ENCODE peak calls at places on chromosomes 5 and 9, in six cellular contexts. H is PC-3, N is SK-N-SH, M is GM23248, I is GM23338, W is hepatocyte. E is an unnamed sample.

GRCh38 chr9:72129271-72130156 is 19.7 kb upstream of the GDA start:
- DNase-seq in I (no peak), M (peak), H (no peak), N (no peak), W (peak), E (no peak)

GRCh38 chr9:16720386-16720785 is 150.1 kb downstream of the BNC2 start:
- DNase-seq in N (no peak), I (no peak), W (no peak), H (peak), M (peak), E (no peak)

GRCh38 chr9:12719431-12719830 is 26.2 kb downstream of the TYRP1 start:
- DNase-seq in H (peak), M (peak), N (peak), W (peak), I (peak), E (peak)

GRCh38 chr5:17190242-17190778 is 27.1 kb upstream of the BASP1 start:
- DNase-seq in N (peak), M (peak), H (peak), I (peak), W (peak), E (peak)

GRCh38 chr5:61823796-61824195 is 482.2 kb upstream of the KIF2A start:
- DNase-seq in W (no peak), I (no peak), H (no peak), M (no peak), N (no peak), E (no peak)

GRCh38 chr5:33334829-33335228 is 105.9 kb upstream of the TARS1 start:
- DNase-seq in I (no peak), H (no peak), W (no peak), M (no peak), N (no peak), E (no peak)

GRCh38 chr9:5714501-5715401 is 85.8 kb downstream of the RIC1 start:
- DNase-seq in N (no peak), W (peak), I (peak), M (peak), H (peak), E (peak)

GRCh38 chr5:81789033-81789432 is 38.1 kb upstream of the SSBP2 start:
- DNase-seq in W (peak), I (no peak), M (peak), H (peak), N (no peak), E (no peak)

GRCh38 chr9:34206561-34206960 is 27.7 kb downstream of the UBAP1 start:
- DNase-seq in N (no peak), I (no peak), M (no peak), H (no peak), W (no peak), E (no peak)

GRCh38 chr5:112703866-112704820 is 33.5 kb upstream of the APC start:
- DNase-seq in I (no peak), M (peak), W (peak), N (no peak), H (peak), E (no peak)

GRCh38 chr9:94950733-94951590 is 224.5 kb downstream of the AOPEP start:
- DNase-seq in M (peak), H (no peak), I (no peak), N (no peak), W (no peak), E (no peak)

GRCh38 chr5:118984602-118985001 is 3.7 kb downstream of the DTWD2 start:
- DNase-seq in W (no peak), M (peak), N (no peak), I (no peak), H (peak), E (no peak)

GRCh38 chr5:172764861-172765765 is 5.9 kb downstream of the DUSP1 start:
- DNase-seq in N (peak), H (peak), W (peak), M (peak), I (peak), E (peak)

GRCh38 chr5:39079147-39079546 is 4.9 kb upstream of the RICTOR start:
- DNase-seq in H (no peak), N (no peak), M (no peak), I (no peak), W (no peak), E (no peak)

GRCh38 chr9:121483049-121483448 is 16.6 kb downstream of the GGTA1 start:
- DNase-seq in N (no peak), H (no peak), M (no peak), W (peak), I (no peak), E (no peak)

GRCh38 chr9:22241024-22241423 is 205.6 kb upstream of the DMRTA1 start:
- DNase-seq in I (no peak), H (no peak), M (no peak), W (no peak), N (no peak), E (no peak)

GRCh38 chr5:116358015-116358523 is 216.6 kb downstream of the SEMA6A start:
- DNase-seq in N (no peak), I (no peak), M (no peak), W (no peak), H (no peak), E (no peak)

GRCh38 chr9:27634879-27635278 is 61.6 kb upstream of the C9orf72 start:
- DNase-seq in H (no peak), W (no peak), N (no peak), M (no peak), I (no peak), E (no peak)

GRCh38 chr5:160467555-160468418 is 46.1 kb downstream of the PTTG1 start:
- DNase-seq in W (peak), N (peak), M (peak), H (peak), I (peak), E (no peak)

GRCh38 chr9:115674091-115674490 is 479.5 kb upstream of the PAPPA start:
- DNase-seq in W (no peak), N (no peak), H (no peak), M (peak), I (no peak), E (no peak)

GRCh38 chr5:72648511-72648910 is 141.3 kb upstream of the ZNF366 start:
- DNase-seq in W (no peak), N (no peak), H (peak), M (peak), I (no peak), E (no peak)

GRCh38 chr5:139658928-139659667 is 10.9 kb downstream of the CXXC5 start:
- DNase-seq in I (peak), W (peak), M (peak), N (no peak), H (peak), E (no peak)

GRCh38 chr9:2800385-2801179 is 43.3 kb downstream of the PUM3 start:
- DNase-seq in M (peak), H (no peak), N (peak), W (peak), I (no peak), E (no peak)

GRCh38 chr9:125437771-125438221 is 176.2 kb downstream of the GAPVD1 start:
- DNase-seq in H (no peak), W (no peak), I (no peak), N (no peak), M (no peak), E (no peak)

GRCh38 chr9:70081120-70081495 is 37.5 kb downstream of the MAMDC2 start:
- DNase-seq in W (no peak), N (no peak), M (peak), I (no peak), H (peak), E (no peak)

GRCh38 chr9:135039916-135040645 is 47.4 kb upstream of the OLFM1 start:
- DNase-seq in W (no peak), H (no peak), M (no peak), I (no peak), N (no peak), E (no peak)

GRCh38 chr9:128162215-128163026 is 2.4 kb downstream of the BBLN start:
- DNase-seq in W (no peak), I (no peak), M (peak), N (no peak), H (peak), E (no peak)

GRCh38 chr5:154197801-154198461 is 7.4 kb downstream of the GALNT10 start:
- DNase-seq in W (no peak), I (no peak), N (no peak), M (peak), H (peak), E (no peak)

GRCh38 chr5:119357815-119358559 is 2.2 kb downstream of the TNFAIP8 start:
- DNase-seq in M (no peak), H (no peak), I (no peak), W (no peak), N (no peak), E (no peak)

GRCh38 chr9:5263568-5264218 is 32.5 kb downstream of the INSL4 start:
- DNase-seq in M (peak), N (no peak), I (peak), H (peak), W (peak), E (peak)

GRCh38 chr9:134372621-134373267 is 46.5 kb downstream of the RXRA start:
- DNase-seq in I (no peak), N (no peak), W (no peak), H (no peak), M (peak), E (no peak)

GRCh38 chr5:90557391-90557790 is 1.2 kb upstream of the ADGRV1 start:
- DNase-seq in W (no peak), I (peak), H (peak), N (no peak), M (no peak), E (no peak)

GRCh38 chr5:3537942-3538341 is 57.7 kb upstream of the IRX1 start:
- DNase-seq in H (no peak), N (no peak), I (no peak), W (no peak), M (no peak), E (no peak)

GRCh38 chr9:126591922-126592321 is 21.8 kb upstream of the LMX1B start:
- DNase-seq in I (no peak), M (no peak), W (no peak), N (no peak), H (no peak), E (no peak)

GRCh38 chr5:72920690-72921089 is 35.2 kb upstream of the FCHO2 start:
- DNase-seq in M (peak), W (no peak), H (peak), I (peak), N (no peak), E (peak)

GRCh38 chr9:91825422-91825821 is 124.6 kb downstream of the ROR2 start:
- DNase-seq in I (no peak), H (peak), W (no peak), M (peak), N (no peak), E (no peak)

GRCh38 chr9:31104249-31104648 is 1280.2 kb upstream of the ACO1 start:
- DNase-seq in N (no peak), I (no peak), H (no peak), W (no peak), M (no peak), E (no peak)

GRCh38 chr9:124791106-124791505 is 14.2 kb downstream of the OLFML2A start:
- DNase-seq in W (no peak), M (no peak), I (no peak), N (no peak), H (no peak), E (no peak)

GRCh38 chr9:17057729-17058128 is 77.1 kb upstream of the CNTLN start:
- DNase-seq in N (no peak), I (no peak), W (no peak), H (no peak), M (no peak), E (no peak)

GRCh38 chr5:30765227-30765626 is 428.3 kb upstream of the CDH6 start:
- DNase-seq in M (peak), W (no peak), N (no peak), I (no peak), H (peak), E (no peak)

DNA sequence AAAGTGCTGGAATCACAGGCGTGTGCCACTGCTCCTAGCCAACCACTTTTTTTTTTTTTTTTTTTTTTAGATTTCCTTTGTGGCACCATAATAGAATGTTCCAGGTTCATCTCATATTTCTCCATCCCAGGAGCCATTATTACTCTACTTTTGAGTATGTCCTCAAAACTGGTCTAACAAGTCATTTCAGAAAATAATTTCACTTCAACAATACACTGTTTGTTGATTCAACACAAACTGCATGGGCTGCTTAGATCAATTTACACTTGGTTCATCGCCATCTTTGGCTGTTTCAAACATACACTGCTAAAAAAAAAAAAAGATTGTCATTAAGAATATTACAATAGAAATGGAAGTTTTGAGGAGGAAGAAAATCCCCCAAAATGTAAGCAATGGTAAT is 57.9 kb downstream of the CSNK1A1 start:
- DNase-seq in I (no peak), W (no peak), M (no peak), N (no peak), H (peak), E (no peak)
- TF ChIP-seq EZH2phosphoT487 in I (no peak), W (no peak), M (no peak), N (no peak), H (no peak), E (no peak)

DNA sequence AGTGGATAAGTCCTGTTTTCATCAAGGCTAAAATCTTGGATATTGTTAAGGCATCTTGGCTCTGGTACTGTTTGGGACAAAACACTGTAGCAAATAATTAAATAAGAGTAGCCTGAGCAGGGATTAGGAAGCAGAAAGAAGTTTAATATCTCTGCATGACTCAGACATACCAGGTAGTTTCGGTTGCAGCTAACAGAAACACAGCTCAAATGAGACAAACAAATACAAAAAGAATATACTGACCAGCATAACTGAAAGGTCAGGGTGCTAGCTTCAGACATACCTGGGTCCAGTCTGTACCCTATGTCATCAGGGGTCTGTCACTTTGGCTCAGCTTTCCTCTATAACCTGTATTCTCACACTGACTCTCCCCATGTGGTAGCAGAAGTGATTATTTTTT is 156.4 kb upstream of the MAP3K1 start:
- DNase-seq in I (no peak), W (no peak), N (no peak), H (peak), M (no peak), E (no peak)
- TF ChIP-seq EZH2phosphoT487 in I (no peak), W (no peak), N (no peak), H (no peak), M (no peak), E (no peak)

GRCh38 chr5:141001854-141002666 is 35.8 kb downstream of the PCDHAC2 start:
- DNase-seq in M (peak), I (peak), H (peak), W (peak), N (peak), E (peak)
- TF ChIP-seq EZH2phosphoT487 in M (no peak), I (no peak), H (no peak), W (no peak), N (no peak), E (no peak)

DNA sequence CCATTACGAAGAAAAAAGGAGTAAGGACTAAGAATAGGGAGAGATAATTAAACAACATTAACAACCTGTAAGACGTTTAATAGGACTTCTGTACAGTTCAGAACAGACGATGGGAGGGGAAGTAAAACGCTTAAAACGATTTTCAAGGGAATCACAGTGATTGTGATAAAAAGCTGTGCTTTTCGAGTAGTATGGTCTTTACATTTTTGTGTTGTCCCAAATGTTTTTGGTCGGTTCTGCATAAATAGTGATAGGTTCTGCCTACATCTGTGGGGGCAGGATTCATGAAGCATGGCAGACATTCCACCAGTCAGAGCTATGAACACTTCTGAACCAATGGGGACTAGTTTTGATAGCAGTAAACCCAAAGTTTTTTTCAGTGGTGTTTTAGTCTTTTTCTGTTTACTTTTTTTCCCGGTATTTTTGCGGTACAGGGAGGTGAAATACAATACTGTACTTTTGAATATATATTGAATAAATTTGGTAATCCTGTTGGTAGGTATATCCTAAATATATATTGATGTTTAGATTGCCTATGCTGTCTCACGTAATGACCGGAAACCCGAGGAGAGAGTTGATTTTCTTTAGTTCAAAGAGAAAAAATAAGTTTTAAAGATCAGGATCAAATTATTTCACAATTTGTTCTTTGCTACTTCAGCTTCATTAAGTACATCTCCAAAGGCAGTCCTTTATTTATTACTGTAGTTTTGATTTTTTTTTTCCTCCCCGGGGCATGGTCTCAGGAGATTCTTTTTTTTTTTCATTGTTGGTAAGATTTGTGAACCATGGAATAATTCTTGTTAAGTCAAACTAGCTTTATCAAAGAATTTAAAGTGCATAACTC is 1.3 kb downstream of the ERBIN start:
- DNase-seq in M (peak), W (peak), I (peak), N (peak), H (peak), E (no peak)
- TF ChIP-seq EZH2phosphoT487 in M (no peak), W (no peak), I (no peak), N (no peak), H (no peak), E (no peak)

GRCh38 chr5:170289749-170290148 is 7.8 kb downstream of the LCP2 start:
- DNase-seq in I (no peak), W (no peak), N (no peak), H (no peak), M (no peak), E (no peak)
- TF ChIP-seq EZH2phosphoT487 in I (no peak), W (no peak), N (no peak), H (no peak), M (no peak), E (no peak)

GRCh38 chr5:134446938-134447337 is 35.3 kb upstream of the CDKN2AIPNL start:
- DNase-seq in M (no peak), H (no peak), N (no peak), I (peak), W (peak), E (no peak)

GRCh38 chr5:134450374-134450773 is 38.7 kb upstream of the CDKN2AIPNL start:
- DNase-seq in W (no peak), N (no peak), M (no peak), I (no peak), H (no peak), E (no peak)

GRCh38 chr5:134447815-134448520 is 36.3 kb upstream of the CDKN2AIPNL start:
- DNase-seq in H (no peak), I (no peak), N (no peak), M (no peak), W (no peak), E (no peak)

GRCh38 chr5:134451618-134452505 is 40.2 kb upstream of the CDKN2AIPNL start:
- DNase-seq in M (peak), W (peak), H (peak), N (no peak), I (no peak), E (no peak)

DNA sequence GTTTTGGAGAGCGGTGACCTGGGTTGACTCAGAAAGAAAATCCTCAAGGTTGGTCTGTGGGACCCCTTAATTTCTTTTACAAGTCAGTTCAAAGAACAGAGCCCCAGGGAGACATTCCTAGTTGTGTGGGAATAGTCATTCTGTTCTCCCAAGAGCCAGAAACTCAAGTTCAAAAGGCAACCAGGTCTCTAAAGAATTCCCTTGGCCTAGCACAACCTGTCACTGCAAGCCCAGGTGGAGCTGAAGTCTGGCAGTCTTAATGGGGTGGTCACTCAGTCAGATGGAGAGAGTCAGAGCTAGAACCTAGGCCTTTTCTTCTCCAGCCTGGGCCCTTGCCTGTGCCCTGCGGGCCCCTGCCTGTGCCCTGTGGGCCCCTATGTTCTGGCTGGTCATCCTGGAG is 37.5 kb upstream of the CDKN2AIPNL start:
- DNase-seq in M (no peak), H (no peak), I (no peak), W (no peak), N (no peak), E (no peak)
- TF ChIP-seq EZH2phosphoT487 in M (no peak), H (no peak), I (no peak), W (no peak), N (no peak), E (no peak)

GRCh38 chr5:35246928-35247644 is 16.8 kb upstream of the PRLR start:
- DNase-seq in W (peak), M (peak), N (no peak), I (no peak), H (peak), E (no peak)

GRCh38 chr5:35248843-35249780 is 18.8 kb upstream of the PRLR start:
- DNase-seq in I (no peak), H (no peak), W (no peak), M (no peak), N (no peak), E (no peak)

GRCh38 chr5:35244171-35244570 is 13.9 kb upstream of the PRLR start:
- DNase-seq in W (no peak), N (no peak), M (no peak), I (no peak), H (no peak), E (no peak)

GRCh38 chr5:35246411-35246810 is 16.1 kb upstream of the PRLR start:
- DNase-seq in H (peak), M (peak), W (peak), I (peak), N (no peak), E (no peak)

GRCh38 chr5:35247645-35248034 is 17.4 kb upstream of the PRLR start:
- DNase-seq in M (peak), W (no peak), N (no peak), I (no peak), H (peak), E (no peak)
- TF ChIP-seq EZH2phosphoT487 in M (no peak), W (no peak), N (no peak), I (no peak), H (no peak), E (no peak)

DNA sequence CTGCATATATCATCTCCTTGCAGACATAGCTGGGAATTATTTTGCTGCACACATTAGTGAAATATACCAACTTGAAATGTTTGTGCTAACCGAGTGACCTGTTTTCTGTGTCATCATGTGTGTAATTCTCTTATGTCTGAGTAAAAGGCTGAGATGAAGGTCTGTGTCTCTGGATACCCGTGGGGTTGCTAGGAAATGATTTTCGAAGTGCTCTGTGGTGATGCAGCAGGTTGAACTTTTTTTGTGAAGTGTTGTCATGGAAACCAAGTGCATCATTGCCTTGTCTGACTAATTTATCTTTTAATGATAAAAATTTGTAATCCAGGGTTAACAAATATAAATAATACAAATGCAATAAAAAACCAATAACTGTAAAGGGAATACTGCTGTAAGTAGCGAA is 22.1 kb downstream of the PDE8B start:
- DNase-seq in M (peak), N (no peak), I (no peak), H (no peak), W (no peak), E (no peak)
- TF ChIP-seq EZH2phosphoT487 in M (no peak), N (no peak), I (no peak), H (no peak), W (no peak), E (no peak)

GRCh38 chr9:106287108-106287631 is 575.8 kb upstream of the ZNF462 start:
- DNase-seq in M (no peak), H (no peak), N (peak), W (peak), I (no peak), E (no peak)
- TF ChIP-seq EZH2phosphoT487 in M (no peak), H (no peak), N (no peak), W (no peak), I (no peak), E (no peak)

E was measured in HCT116.